ENCODE peak calls at places on chromosomes 3 and 15, in four cellular contexts. O, R, S and A are unnamed samples.

GRCh38 chr3:40877651-40878463 is 321.4 kb upstream of the CTNNB1 start:
- DNase-seq in O (peak; percentile 82), R (no peak), S (peak; percentile 80), A (peak; percentile 72)

GRCh38 chr3:168034152-168034928 is 61.4 kb downstream of the GOLIM4 start:
- DNase-seq in O (no peak), R (no peak), S (no peak), A (no peak)

GRCh38 chr3:122101646-122102045 is 46.5 kb downstream of the CD86 start:
- DNase-seq in O (no peak), R (peak; percentile 65), S (no peak), A (no peak)

GRCh38 chr3:178295257-178295912 is 240.9 kb upstream of the KCNMB2 start:
- DNase-seq in O (no peak), R (no peak), S (no peak), A (peak; percentile 62)

GRCh38 chr3:43699864-43700263 is 9.1 kb downstream of the ABHD5 start:
- DNase-seq in O (no peak), R (no peak), S (no peak), A (no peak)

GRCh38 chr15:90413411-90414379 is 25.7 kb downstream of the IQGAP1 start:
- DNase-seq in O (no peak), R (no peak), S (no peak), A (no peak)

GRCh38 chr3:112360574-112360973 is 27.6 kb downstream of the CD200 start:
- DNase-seq in O (no peak), R (no peak), S (peak; percentile 23), A (no peak)

GRCh38 chr3:142611206-142611605 is 15.0 kb downstream of the PLS1 start:
- DNase-seq in O (no peak), R (no peak), S (no peak), A (no peak)

GRCh38 chr3:18830087-18830486 is 318.2 kb upstream of the KCNH8 start:
- DNase-seq in O (no peak), R (no peak), S (no peak), A (no peak)

GRCh38 chr3:29335438-29335837 is 54.6 kb downstream of the RBMS3 start:
- DNase-seq in O (peak; percentile 92), R (peak; percentile 15), S (peak; percentile 57), A (peak; percentile 86)

GRCh38 chr3:140552403-140552802 is 125.5 kb upstream of the TRIM42 start:
- DNase-seq in O (no peak), R (no peak), S (no peak), A (no peak)

GRCh38 chr3:140555666-140556065 is 122.2 kb upstream of the TRIM42 start:
- DNase-seq in O (no peak), R (no peak), S (no peak), A (no peak)

GRCh38 chr3:140553591-140553990 is 124.3 kb upstream of the TRIM42 start:
- DNase-seq in O (no peak), R (no peak), S (no peak), A (no peak)

GRCh38 chr3:140557476-140557875 is 120.4 kb upstream of the TRIM42 start:
- DNase-seq in O (no peak), R (no peak), S (no peak), A (no peak)

GRCh38 chr3:140552898-140553297 is 125.0 kb upstream of the TRIM42 start:
- DNase-seq in O (no peak), R (no peak), S (no peak), A (no peak)
- TF ChIP-seq CTCF in O (no peak), R (no peak), S (no peak), A (no peak)

GRCh38 chr15:75349851-75350588 is 3.2 kb downstream of the NEIL1 start:
- DNase-seq in O (no peak), R (no peak), S (no peak), A (no peak)

GRCh38 chr15:75348034-75348562 is 1.3 kb downstream of the NEIL1 start:
- DNase-seq in O (no peak), R (no peak), S (no peak), A (no peak)

GRCh38 chr15:75348563-75349350 is 1.9 kb downstream of the NEIL1 start:
- DNase-seq in O (no peak), R (no peak), S (peak; percentile 45), A (no peak)

GRCh38 chr15:75352186-75352585 is 5.3 kb downstream of the NEIL1 start:
- DNase-seq in O (no peak), R (no peak), S (no peak), A (no peak)

DNA sequence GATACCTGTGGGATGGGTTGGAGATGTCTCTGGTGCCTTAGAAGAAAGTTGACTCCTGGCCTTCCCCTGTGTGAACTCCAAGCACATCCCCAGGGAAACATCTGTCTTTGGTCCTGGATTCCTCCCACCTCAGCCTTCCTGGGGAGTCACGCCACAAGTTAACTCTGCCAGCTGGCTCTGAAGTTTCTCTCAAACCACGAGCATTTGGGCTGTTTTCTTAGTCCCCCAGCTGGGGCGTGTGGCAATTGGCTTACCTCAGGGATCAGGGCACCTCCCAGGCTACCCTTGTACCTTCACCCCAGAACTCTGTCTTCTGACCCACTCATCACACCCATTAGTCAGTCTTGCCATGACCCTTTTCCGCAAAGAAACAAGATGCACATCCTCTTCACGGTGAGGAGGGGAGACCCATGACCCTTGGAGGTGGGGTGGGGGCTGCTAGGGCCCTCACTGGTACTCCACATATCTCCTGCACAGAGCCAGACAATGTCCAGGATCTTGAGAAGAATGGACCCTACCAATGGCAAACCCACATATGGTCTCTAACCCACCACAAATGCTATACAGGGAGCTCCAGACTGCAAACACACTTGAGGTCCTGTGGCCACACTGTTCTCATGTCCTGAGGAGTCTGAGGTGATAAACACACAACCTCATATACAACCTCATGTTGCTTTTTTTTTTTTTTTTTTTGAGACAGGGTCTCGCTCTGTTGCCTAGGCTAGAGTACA is 3.9 kb downstream of the NEIL1 start:
- DNase-seq in O (no peak), R (no peak), S (no peak), A (no peak)
- TF ChIP-seq POLR2A in O (no peak), R (no peak), S (no peak), A (no peak)

DNA sequence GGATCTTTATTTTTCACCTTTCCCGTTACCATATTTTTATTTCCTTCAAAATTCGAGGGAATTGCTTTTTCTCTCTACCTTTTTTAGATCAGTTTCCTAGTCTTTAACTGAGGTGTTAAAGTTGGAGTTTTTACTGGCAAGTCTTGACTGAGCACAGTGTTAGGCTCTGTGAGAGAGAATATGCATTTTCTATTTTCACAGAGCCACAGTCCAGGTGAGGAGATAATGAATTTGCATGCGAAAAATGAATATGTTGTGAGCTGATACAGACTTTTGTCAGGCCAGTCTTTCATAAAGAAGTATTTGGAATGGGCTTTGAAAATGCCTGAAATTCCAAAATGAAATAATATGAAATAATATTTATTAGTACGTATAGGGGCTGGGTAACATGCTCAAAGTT is 31.9 kb downstream of the MME start:
- DNase-seq in O (no peak), R (no peak), S (no peak), A (no peak)
- H3K27ac ChIP-seq in O (no peak overlapping the region), R (no peak overlapping the region), S (no peak overlapping the region), A (no peak overlapping the region)

GRCh38 chr3:123320224-123320623 is 118.5 kb downstream of the SEC22A start:
- DNase-seq in O (no peak), R (no peak), S (no peak), A (no peak)

GRCh38 chr3:123323781-123324180 is 122.0 kb downstream of the SEC22A start:
- DNase-seq in O (no peak), R (no peak), S (no peak), A (no peak)

GRCh38 chr3:123319760-123320159 is 118.0 kb downstream of the SEC22A start:
- DNase-seq in O (no peak), R (no peak), S (no peak), A (no peak)

GRCh38 chr3:123322866-123323265 is 121.1 kb downstream of the SEC22A start:
- DNase-seq in O (no peak), R (no peak), S (no peak), A (no peak)

GRCh38 chr3:123321806-123322205 is 120.1 kb downstream of the SEC22A start:
- DNase-seq in O (no peak), R (no peak), S (no peak), A (no peak)
- TF ChIP-seq CTCF in O (no peak), R (no peak), S (no peak), A (no peak)